ENCODE peak calls at places on chromosomes 12 and 14, in five cellular contexts. V is activated CD4-positive, alpha-beta T cell treated with anti-CD3 and anti-CD28 coated beads, Interleukin-2, amount 10 ng/mL, durations not matched to agents 24 days and 14 days; E is putamen; O is endothelial cell; X is coronary artery. C is an unnamed sample.

GRCh38 chr12:124754949-124755800 is 108.5 kb downstream of the SCARB1 start:
- DNase-seq in E (peak), V (no peak), O (no peak), X (peak), C (no peak)

GRCh38 chr12:67519824-67520433 is 128.6 kb upstream of the DYRK2 start:
- DNase-seq in X (no peak), O (no peak), E (no peak), V (no peak), C (no peak)

GRCh38 chr14:54509546-54510501 is at the start of gene CGRRF1:
- DNase-seq in V (peak), X (peak), E (peak), O (peak), C (peak)

GRCh38 chr14:68667313-68667791 is 125.5 kb downstream of the ZFP36L1 start:
- DNase-seq in X (no peak), E (no peak), O (no peak), V (no peak), C (no peak)

GRCh38 chr12:99383258-99383657 is 264.3 kb upstream of the GARIN6 start:
- DNase-seq in V (no peak), O (no peak), E (no peak), X (no peak), C (no peak)

GRCh38 chr12:104708891-104709290 is 249.2 kb downstream of the SLC41A2 start:
- DNase-seq in V (no peak), E (no peak), X (no peak), O (no peak), C (no peak)

GRCh38 chr12:40286583-40286982 is 61.8 kb downstream of the LRRK2 start:
- DNase-seq in X (no peak), V (no peak), O (no peak), E (no peak), C (no peak)

GRCh38 chr12:109932878-109933503 is 32.9 kb downstream of the TCHP start:
- DNase-seq in X (peak), O (no peak), E (no peak), V (no peak), C (no peak)

GRCh38 chr14:99592394-99592793 is 11.6 kb downstream of the CCDC85C start:
- DNase-seq in E (no peak), X (no peak), V (no peak), O (no peak), C (no peak)

GRCh38 chr12:8996682-8997405 is 7.5 kb downstream of the KLRG1 start:
- DNase-seq in O (no peak), V (peak), E (no peak), X (no peak), C (no peak)

GRCh38 chr14:100738269-100738691 is 11.6 kb downstream of the DLK1 start:
- DNase-seq in O (no peak), X (no peak), V (no peak), E (no peak), C (no peak)

GRCh38 chr12:51442324-51442723 is 17.7 kb downstream of the SLC4A8 start:
- DNase-seq in V (no peak), O (no peak), X (no peak), E (peak), C (no peak)

GRCh38 chr12:101018540-101018939 is 191.5 kb downstream of the SLC5A8 start:
- DNase-seq in E (no peak), X (no peak), V (no peak), O (no peak), C (peak)

GRCh38 chr12:62677355-62677754 is 210.7 kb downstream of the MON2 start:
- DNase-seq in O (no peak), V (no peak), X (no peak), E (no peak), C (no peak)

GRCh38 chr12:133236556-133236955 is 879 bp upstream of the ANHX start:
- DNase-seq in O (no peak), V (peak), X (no peak), E (no peak), C (no peak)

GRCh38 chr12:87756111-87756510 is 273.1 kb downstream of the C12orf50 start:
- DNase-seq in E (no peak), V (no peak), X (no peak), O (no peak), C (no peak)

GRCh38 chr12:85394809-85395208 is 114.8 kb downstream of the ALX1 start:
- DNase-seq in X (no peak), V (no peak), O (no peak), E (no peak), C (no peak)

GRCh38 chr14:51554953-51555352 is 96.8 kb upstream of the FRMD6 start:
- DNase-seq in E (no peak), V (no peak), X (no peak), O (no peak), C (no peak)

GRCh38 chr12:5213990-5214389 is 170.3 kb downstream of the KCNA5 start:
- DNase-seq in O (no peak), X (no peak), V (no peak), E (no peak), C (no peak)

GRCh38 chr14:34007902-34008301 is 57.0 kb upstream of the EGLN3 start:
- DNase-seq in X (no peak), E (no peak), V (no peak), O (no peak), C (no peak)

GRCh38 chr12:18690653-18691052 is 47.2 kb downstream of the PLCZ1 start:
- DNase-seq in V (no peak), E (peak), X (no peak), O (no peak), C (peak)

GRCh38 chr14:77151245-77151644 is 9.7 kb upstream of the ZDHHC22 start:
- DNase-seq in X (peak), E (no peak), O (peak), V (peak), C (no peak)

GRCh38 chr14:59503256-59503655 is 18.9 kb downstream of the JKAMP start:
- DNase-seq in E (no peak), V (no peak), O (no peak), X (no peak), C (no peak)

GRCh38 chr12:86283607-86284006 is 27.4 kb upstream of the MGAT4C start:
- DNase-seq in E (no peak), V (no peak), X (no peak), O (no peak), C (no peak)

GRCh38 chr14:100544506-100545141 is 42.6 kb downstream of the BEGAIN start:
- DNase-seq in E (no peak), O (no peak), V (no peak), X (no peak), C (peak)

GRCh38 chr14:100271247-100271939 is 32.4 kb downstream of the YY1 start:
- DNase-seq in O (no peak), X (no peak), V (no peak), E (no peak), C (no peak)

GRCh38 chr12:54935235-54935951 is 49.2 kb downstream of the TESPA1 start:
- DNase-seq in E (peak), X (no peak), V (peak), O (no peak), C (peak)

GRCh38 chr12:116420476-116420875 is 138.7 kb upstream of the MAP1LC3B2 start:
- DNase-seq in O (no peak), V (no peak), E (no peak), X (no peak), C (no peak)

GRCh38 chr12:123801573-123802178 is 39.6 kb downstream of the DNAH10 start:
- DNase-seq in O (no peak), V (no peak), E (no peak), X (no peak), C (no peak)

GRCh38 chr14:55814064-55814463 is 234.1 kb downstream of the KTN1 start:
- DNase-seq in O (no peak), V (no peak), X (no peak), E (no peak), C (no peak)

GRCh38 chr14:28398501-28398900 is 368.1 kb upstream of the FOXG1 start:
- DNase-seq in O (no peak), V (no peak), X (no peak), E (no peak), C (no peak)

GRCh38 chr14:50288146-50288545 is 23.9 kb downstream of the L2HGDH start:
- DNase-seq in V (no peak), X (no peak), E (no peak), O (no peak), C (no peak)

C was measured in 8988T.